ENCODE peak calls at places on chromosomes 4 and X, in eight cellular contexts. One of them, this sample, is unnamed.

GRCh38 chr4:48022192-48022799 is 5.7 kb downstream of the NIPAL1 start:
- DNase-seq in ovary: no peak
- DNase-seq in GM12878: no peak
- DNase-seq in GM23248: no peak
- DNase-seq in heart right ventricle: no peak
- DNase-seq in lower leg skin: no peak
- DNase-seq in K562: no peak
- DNase-seq in tibial artery: no peak
- DNase-seq in this sample: no peak

GRCh38 chr4:98446499-98447375 is 185.6 kb downstream of the RAP1GDS1 start:
- DNase-seq in GM23248: peak; percentile 63
- DNase-seq in tibial artery: no peak
- DNase-seq in GM12878: peak; percentile 61
- DNase-seq in lower leg skin: no peak
- DNase-seq in K562: no peak
- DNase-seq in ovary: no peak
- DNase-seq in heart right ventricle: no peak
- DNase-seq in this sample: peak; percentile 62

GRCh38 chrX:95071621-95072020 is 1397.6 kb downstream of the FAM133A start:
- DNase-seq in K562: no peak
- DNase-seq in lower leg skin: no peak
- DNase-seq in GM12878: no peak
- DNase-seq in heart right ventricle: no peak
- DNase-seq in tibial artery: no peak
- DNase-seq in GM23248: peak; percentile 18
- DNase-seq in ovary: no peak
- DNase-seq in this sample: no peak

GRCh38 chrX:49001521-49002090 is 458 bp downstream of the GRIPAP1 start:
- DNase-seq in lower leg skin: no peak
- DNase-seq in ovary: no peak
- DNase-seq in GM12878: peak; percentile 12
- DNase-seq in K562: peak; percentile 60
- DNase-seq in heart right ventricle: peak; percentile 11
- DNase-seq in GM23248: peak; percentile 50
- DNase-seq in tibial artery: peak; percentile 20
- DNase-seq in this sample: no peak

GRCh38 chr4:43048570-43048969 is 156.1 kb downstream of the GRXCR1 start:
- DNase-seq in GM23248: peak; percentile 10
- DNase-seq in GM12878: no peak
- DNase-seq in tibial artery: no peak
- DNase-seq in heart right ventricle: no peak
- DNase-seq in lower leg skin: no peak
- DNase-seq in ovary: no peak
- DNase-seq in K562: no peak
- DNase-seq in this sample: no peak

GRCh38 chr4:76764251-76764650 is 133.7 kb downstream of the SOWAHB start:
- DNase-seq in ovary: no peak
- DNase-seq in tibial artery: no peak
- DNase-seq in K562: no peak
- DNase-seq in GM12878: no peak
- DNase-seq in lower leg skin: no peak
- DNase-seq in heart right ventricle: no peak
- DNase-seq in GM23248: peak; percentile 85
- DNase-seq in this sample: no peak

GRCh38 chrX:72351606-72352338 is 46.1 kb upstream of the CITED1 start:
- DNase-seq in K562: no peak
- DNase-seq in ovary: no peak
- DNase-seq in GM12878: no peak
- DNase-seq in tibial artery: no peak
- DNase-seq in lower leg skin: no peak
- DNase-seq in heart right ventricle: peak; percentile 3
- DNase-seq in GM23248: peak; percentile 53
- DNase-seq in this sample: no peak

GRCh38 chr4:182142146-182143085 is 100.8 kb upstream of the TENM3 start:
- DNase-seq in heart right ventricle: no peak
- DNase-seq in lower leg skin: no peak
- DNase-seq in ovary: peak; percentile 30
- DNase-seq in K562: no peak
- DNase-seq in GM23248: peak; percentile 4
- DNase-seq in tibial artery: no peak
- DNase-seq in GM12878: no peak
- DNase-seq in this sample: no peak

GRCh38 chrX:150544222-150544787 is 24.1 kb upstream of the MTM1 start:
- DNase-seq in heart right ventricle: no peak
- DNase-seq in GM12878: no peak
- DNase-seq in lower leg skin: peak; percentile 72
- DNase-seq in K562: no peak
- DNase-seq in GM23248: no peak
- DNase-seq in ovary: no peak
- DNase-seq in tibial artery: no peak
- DNase-seq in this sample: no peak

GRCh38 chr4:57074753-57075152 is 35.4 kb downstream of the IGFBP7 start:
- DNase-seq in heart right ventricle: no peak
- DNase-seq in lower leg skin: no peak
- DNase-seq in ovary: no peak
- DNase-seq in tibial artery: no peak
- DNase-seq in GM23248: peak; percentile 89
- DNase-seq in GM12878: no peak
- DNase-seq in K562: no peak
- DNase-seq in this sample: no peak

GRCh38 chr4:6393544-6394475 is 78.6 kb downstream of the PPP2R2C start:
- DNase-seq in GM23248: no peak
- DNase-seq in ovary: peak; percentile 55
- DNase-seq in K562: no peak
- DNase-seq in tibial artery: no peak
- DNase-seq in lower leg skin: no peak
- DNase-seq in GM12878: no peak
- DNase-seq in heart right ventricle: no peak
- DNase-seq in this sample: no peak

GRCh38 chrX:3026074-3026588 is 15.1 kb upstream of the ARSF start:
- DNase-seq in lower leg skin: peak; percentile 40
- DNase-seq in ovary: no peak
- DNase-seq in GM12878: no peak
- DNase-seq in GM23248: no peak
- DNase-seq in heart right ventricle: no peak
- DNase-seq in tibial artery: no peak
- DNase-seq in K562: no peak
- DNase-seq in this sample: no peak

GRCh38 chr4:55311792-55312490 is 34.1 kb upstream of the SRD5A3 start:
- DNase-seq in ovary: no peak
- DNase-seq in GM12878: no peak
- DNase-seq in tibial artery: no peak
- DNase-seq in lower leg skin: peak; percentile 60
- DNase-seq in heart right ventricle: no peak
- DNase-seq in GM23248: no peak
- DNase-seq in K562: no peak
- DNase-seq in this sample: no peak

GRCh38 chr4:109559625-109559982 is 442 bp upstream of the MCUB start:
- DNase-seq in heart right ventricle: peak; percentile 23
- DNase-seq in ovary: peak; percentile 62
- DNase-seq in GM12878: no peak
- DNase-seq in tibial artery: no peak
- DNase-seq in K562: peak; percentile 14
- DNase-seq in lower leg skin: peak; percentile 88
- DNase-seq in GM23248: peak; percentile 69
- DNase-seq in this sample: no peak

GRCh38 chr4:26687728-26688127 is 103.8 kb downstream of the TBC1D19 start:
- DNase-seq in GM23248: peak; percentile 85
- DNase-seq in K562: no peak
- DNase-seq in heart right ventricle: no peak
- DNase-seq in lower leg skin: no peak
- DNase-seq in GM12878: no peak
- DNase-seq in tibial artery: no peak
- DNase-seq in ovary: no peak
- DNase-seq in this sample: no peak

DNA sequence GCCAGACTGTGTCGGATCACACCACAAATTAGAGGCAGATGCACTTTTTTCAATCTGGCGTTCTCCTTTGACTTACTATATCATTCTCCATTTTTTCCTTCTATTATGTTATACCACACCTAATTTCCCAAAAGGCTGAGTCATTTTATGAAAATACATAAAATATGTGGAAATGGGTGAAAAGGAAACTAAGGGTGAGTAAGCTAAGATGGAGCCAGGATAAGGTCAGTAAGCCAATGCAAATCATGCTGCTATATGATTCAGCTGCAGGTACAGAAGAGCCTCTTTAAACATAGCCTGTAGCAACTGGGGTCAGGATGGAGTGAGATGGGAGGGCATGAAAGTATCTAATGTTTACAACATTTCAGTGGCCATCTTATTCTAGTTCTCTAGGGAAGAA is 94.0 kb upstream of the TEX13A start:
- DNase-seq in GM23248: no peak
- DNase-seq in tibial artery: no peak
- DNase-seq in lower leg skin: no peak
- DNase-seq in GM12878: no peak
- DNase-seq in heart right ventricle: no peak
- DNase-seq in ovary: no peak
- DNase-seq in K562: no peak
- DNase-seq in this sample: no peak
- H3K4me3 ChIP-seq in GM23248: no peak overlapping the region
- H3K4me3 ChIP-seq in tibial artery: no peak overlapping the region
- H3K4me3 ChIP-seq in lower leg skin: no peak overlapping the region
- H3K4me3 ChIP-seq in GM12878: no peak overlapping the region
- H3K4me3 ChIP-seq in heart right ventricle: no peak overlapping the region
- H3K4me3 ChIP-seq in ovary: no peak overlapping the region
- H3K4me3 ChIP-seq in K562: no peak overlapping the region
- H3K4me3 ChIP-seq in this sample: no peak overlapping the region

DNA sequence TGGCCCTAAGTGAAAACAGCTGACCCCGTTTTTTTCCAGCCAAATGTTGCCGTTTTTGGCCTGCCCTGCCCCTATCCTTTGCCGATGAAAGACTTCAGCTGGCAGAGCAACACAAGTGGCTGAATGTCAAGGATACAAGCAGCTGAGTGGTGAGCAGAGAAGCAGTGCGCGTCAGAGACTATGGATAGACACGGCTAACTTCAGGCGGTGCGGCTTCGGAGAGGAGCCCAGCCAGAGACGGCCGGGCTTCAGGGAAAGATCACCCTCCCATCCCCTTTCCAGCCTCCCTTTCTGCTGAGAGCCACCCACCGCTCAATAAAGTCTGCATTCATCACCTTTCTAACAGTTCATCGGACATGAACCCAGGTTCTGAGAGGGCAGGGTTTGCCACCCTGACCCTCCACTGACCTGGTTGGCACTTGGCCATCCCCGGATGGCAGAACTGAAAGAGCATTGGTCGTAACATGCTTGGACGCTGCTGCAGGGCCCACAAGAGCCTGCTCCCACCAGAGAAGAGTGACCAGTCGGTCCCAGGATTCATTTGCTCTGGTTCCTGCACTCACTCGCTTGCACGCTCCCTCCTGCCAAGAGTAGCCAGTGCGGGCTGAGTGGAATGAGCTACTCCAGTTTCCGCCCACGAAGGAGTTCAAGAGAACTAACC is 125.8 kb downstream of the PPEF1 start:
- DNase-seq in K562: no peak
- DNase-seq in lower leg skin: no peak
- DNase-seq in GM12878: no peak
- DNase-seq in tibial artery: peak; percentile 54
- DNase-seq in GM23248: peak; percentile 62
- DNase-seq in heart right ventricle: peak; percentile 38
- DNase-seq in ovary: peak; percentile 74
- DNase-seq in this sample: no peak
- H3K4me3 ChIP-seq in K562: no peak overlapping the region
- H3K4me3 ChIP-seq in lower leg skin: no peak overlapping the region
- H3K4me3 ChIP-seq in GM12878: no peak overlapping the region
- H3K4me3 ChIP-seq in tibial artery: peak overlapping the region; percentile 23
- H3K4me3 ChIP-seq in GM23248: peak overlapping the region; percentile 61
- H3K4me3 ChIP-seq in heart right ventricle: no peak overlapping the region
- H3K4me3 ChIP-seq in ovary: peak overlapping the region; percentile 10
- H3K4me3 ChIP-seq in this sample: peak overlapping the region; percentile 52

GRCh38 chrX:37783284-37783683 is 3.4 kb downstream of the CYBB start:
- DNase-seq in GM12878: no peak
- DNase-seq in GM23248: no peak
- DNase-seq in tibial artery: peak; percentile 20
- DNase-seq in heart right ventricle: no peak
- DNase-seq in lower leg skin: no peak
- DNase-seq in ovary: no peak
- DNase-seq in K562: no peak
- DNase-seq in this sample: no peak

GRCh38 chrX:37785569-37785968 is 5.7 kb downstream of the CYBB start:
- DNase-seq in lower leg skin: no peak
- DNase-seq in GM23248: no peak
- DNase-seq in GM12878: no peak
- DNase-seq in heart right ventricle: no peak
- DNase-seq in ovary: no peak
- DNase-seq in tibial artery: no peak
- DNase-seq in K562: no peak
- DNase-seq in this sample: no peak

GRCh38 chrX:37779857-37780256 is at the start of gene CYBB:
- DNase-seq in GM12878: no peak
- DNase-seq in heart right ventricle: no peak
- DNase-seq in tibial artery: no peak
- DNase-seq in lower leg skin: no peak
- DNase-seq in GM23248: no peak
- DNase-seq in ovary: no peak
- DNase-seq in K562: no peak
- DNase-seq in this sample: no peak

GRCh38 chrX:37776987-37777325 is 2.9 kb upstream of the CYBB start:
- DNase-seq in tibial artery: no peak
- DNase-seq in K562: no peak
- DNase-seq in lower leg skin: no peak
- DNase-seq in GM12878: no peak
- DNase-seq in heart right ventricle: no peak
- DNase-seq in GM23248: no peak
- DNase-seq in ovary: no peak
- DNase-seq in this sample: no peak

DNA sequence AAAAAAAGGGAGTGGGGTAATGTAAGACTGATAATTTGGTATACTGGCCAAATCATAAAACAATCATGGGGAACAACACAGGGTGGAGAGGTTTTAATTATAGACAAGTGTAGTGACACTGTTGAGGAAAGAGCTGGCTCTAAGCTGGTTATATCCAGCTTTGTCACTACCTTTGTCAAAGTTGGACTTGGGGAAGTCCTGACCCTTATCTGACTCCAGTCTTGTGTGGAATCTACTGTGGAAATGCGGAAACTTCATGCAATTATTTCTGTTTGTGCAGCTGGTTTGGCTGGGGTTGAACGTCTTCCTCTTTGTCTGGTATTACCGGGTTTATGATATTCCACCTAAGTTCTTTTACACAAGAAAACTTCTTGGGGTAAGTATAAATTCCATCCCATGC is 1.9 kb downstream of the CYBB start:
- DNase-seq in lower leg skin: no peak
- DNase-seq in heart right ventricle: no peak
- DNase-seq in GM12878: no peak
- DNase-seq in GM23248: no peak
- DNase-seq in tibial artery: no peak
- DNase-seq in K562: no peak
- DNase-seq in ovary: no peak
- DNase-seq in this sample: no peak
- H3K4me3 ChIP-seq in lower leg skin: no peak overlapping the region
- H3K4me3 ChIP-seq in heart right ventricle: no peak overlapping the region
- H3K4me3 ChIP-seq in GM12878: peak overlapping the region; percentile 50
- H3K4me3 ChIP-seq in GM23248: no peak overlapping the region
- H3K4me3 ChIP-seq in tibial artery: no peak overlapping the region
- H3K4me3 ChIP-seq in K562: no peak overlapping the region
- H3K4me3 ChIP-seq in ovary: no peak overlapping the region
- H3K4me3 ChIP-seq in this sample: peak overlapping the region; percentile 13

GRCh38 chr4:8400641-8401325 is 39.7 kb downstream of the ACOX3 start:
- DNase-seq in ovary: no peak
- DNase-seq in lower leg skin: no peak
- DNase-seq in K562: no peak
- DNase-seq in GM23248: peak; percentile 77
- DNase-seq in tibial artery: no peak
- DNase-seq in GM12878: no peak
- DNase-seq in heart right ventricle: no peak
- DNase-seq in this sample: no peak
- H3K4me3 ChIP-seq in ovary: no peak overlapping the region
- H3K4me3 ChIP-seq in lower leg skin: no peak overlapping the region
- H3K4me3 ChIP-seq in K562: no peak overlapping the region
- H3K4me3 ChIP-seq in GM23248: no peak overlapping the region
- H3K4me3 ChIP-seq in tibial artery: no peak overlapping the region
- H3K4me3 ChIP-seq in GM12878: no peak overlapping the region
- H3K4me3 ChIP-seq in heart right ventricle: no peak overlapping the region
- H3K4me3 ChIP-seq in this sample: no peak overlapping the region